ENCODE peak calls at places on chromosomes 2 and 18, in eight cellular contexts. One of them, this sample, is unnamed.

GRCh38 chr2:171057575-171057974 is 103.1 kb downstream of the TLK1 start:
- DNase-seq in type B pancreatic cell: no peak
- DNase-seq in posterior cingulate gyrus: no peak
- DNase-seq in activated CD4-positive, alpha-beta T cell treated with anti-CD3 and anti-CD28 coated beads for 4 hours: no peak
- DNase-seq in neural crest cell: no peak
- DNase-seq in GM12865: no peak
- DNase-seq in BJ: no peak
- DNase-seq in NCI-H146: no peak
- DNase-seq in this sample: no peak

GRCh38 chr2:28366496-28367282 is 26.0 kb upstream of the FOSL2 start:
- DNase-seq in type B pancreatic cell: no peak
- DNase-seq in posterior cingulate gyrus: peak
- DNase-seq in activated CD4-positive, alpha-beta T cell treated with anti-CD3 and anti-CD28 coated beads for 4 hours: peak
- DNase-seq in neural crest cell: no peak
- DNase-seq in GM12865: no peak
- DNase-seq in BJ: no peak
- DNase-seq in NCI-H146: no peak
- DNase-seq in this sample: no peak

GRCh38 chr2:208025814-208026184 is 472 bp upstream of the PLEKHM3 start:
- DNase-seq in type B pancreatic cell: no peak
- DNase-seq in posterior cingulate gyrus: peak
- DNase-seq in activated CD4-positive, alpha-beta T cell treated with anti-CD3 and anti-CD28 coated beads for 4 hours: peak
- DNase-seq in neural crest cell: no peak
- DNase-seq in GM12865: peak
- DNase-seq in BJ: no peak
- DNase-seq in NCI-H146: peak
- DNase-seq in this sample: peak

GRCh38 chr2:45778720-45779171 is 127.3 kb downstream of the PRKCE start:
- DNase-seq in type B pancreatic cell: no peak
- DNase-seq in posterior cingulate gyrus: no peak
- DNase-seq in activated CD4-positive, alpha-beta T cell treated with anti-CD3 and anti-CD28 coated beads for 4 hours: peak
- DNase-seq in neural crest cell: peak
- DNase-seq in GM12865: peak
- DNase-seq in BJ: no peak
- DNase-seq in NCI-H146: peak
- DNase-seq in this sample: peak

GRCh38 chr2:231674587-231675334 is 33.6 kb upstream of the PTMA start:
- DNase-seq in type B pancreatic cell: peak
- DNase-seq in posterior cingulate gyrus: no peak
- DNase-seq in activated CD4-positive, alpha-beta T cell treated with anti-CD3 and anti-CD28 coated beads for 4 hours: peak
- DNase-seq in neural crest cell: peak
- DNase-seq in GM12865: peak
- DNase-seq in BJ: no peak
- DNase-seq in NCI-H146: peak
- DNase-seq in this sample: peak

GRCh38 chr2:240467659-240468299 is 32.3 kb downstream of the GPC1 start:
- DNase-seq in type B pancreatic cell: no peak
- DNase-seq in posterior cingulate gyrus: peak
- DNase-seq in activated CD4-positive, alpha-beta T cell treated with anti-CD3 and anti-CD28 coated beads for 4 hours: no peak
- DNase-seq in neural crest cell: peak
- DNase-seq in GM12865: no peak
- DNase-seq in BJ: no peak
- DNase-seq in NCI-H146: no peak
- DNase-seq in this sample: no peak

GRCh38 chr18:9898792-9899549 is 13.2 kb downstream of the TXNDC2 start:
- DNase-seq in type B pancreatic cell: no peak
- DNase-seq in posterior cingulate gyrus: no peak
- DNase-seq in activated CD4-positive, alpha-beta T cell treated with anti-CD3 and anti-CD28 coated beads for 4 hours: no peak
- DNase-seq in neural crest cell: no peak
- DNase-seq in GM12865: no peak
- DNase-seq in BJ: no peak
- DNase-seq in NCI-H146: no peak
- DNase-seq in this sample: no peak

GRCh38 chr2:170530284-170530745 is 184.8 kb upstream of the SP5 start:
- DNase-seq in type B pancreatic cell: no peak
- DNase-seq in posterior cingulate gyrus: no peak
- DNase-seq in activated CD4-positive, alpha-beta T cell treated with anti-CD3 and anti-CD28 coated beads for 4 hours: no peak
- DNase-seq in neural crest cell: no peak
- DNase-seq in GM12865: no peak
- DNase-seq in BJ: no peak
- DNase-seq in NCI-H146: peak
- DNase-seq in this sample: peak

GRCh38 chr2:183284606-183285005 is 160.4 kb downstream of the NUP35 start:
- DNase-seq in type B pancreatic cell: no peak
- DNase-seq in posterior cingulate gyrus: no peak
- DNase-seq in activated CD4-positive, alpha-beta T cell treated with anti-CD3 and anti-CD28 coated beads for 4 hours: no peak
- DNase-seq in neural crest cell: no peak
- DNase-seq in GM12865: no peak
- DNase-seq in BJ: peak
- DNase-seq in NCI-H146: no peak
- DNase-seq in this sample: no peak

GRCh38 chr2:120977582-120978358 is 242.1 kb downstream of the GLI2 start:
- DNase-seq in type B pancreatic cell: no peak
- DNase-seq in posterior cingulate gyrus: no peak
- DNase-seq in activated CD4-positive, alpha-beta T cell treated with anti-CD3 and anti-CD28 coated beads for 4 hours: no peak
- DNase-seq in neural crest cell: no peak
- DNase-seq in GM12865: no peak
- DNase-seq in BJ: no peak
- DNase-seq in NCI-H146: no peak
- DNase-seq in this sample: no peak

GRCh38 chr2:2828774-2829368 is 497.8 kb upstream of the MYT1L start:
- DNase-seq in type B pancreatic cell: no peak
- DNase-seq in posterior cingulate gyrus: peak
- DNase-seq in activated CD4-positive, alpha-beta T cell treated with anti-CD3 and anti-CD28 coated beads for 4 hours: no peak
- DNase-seq in neural crest cell: no peak
- DNase-seq in GM12865: no peak
- DNase-seq in BJ: no peak
- DNase-seq in NCI-H146: peak
- DNase-seq in this sample: peak

GRCh38 chr2:143455317-143455716 is 326.1 kb downstream of the ARHGAP15 start:
- DNase-seq in type B pancreatic cell: no peak
- DNase-seq in posterior cingulate gyrus: no peak
- DNase-seq in activated CD4-positive, alpha-beta T cell treated with anti-CD3 and anti-CD28 coated beads for 4 hours: no peak
- DNase-seq in neural crest cell: no peak
- DNase-seq in GM12865: no peak
- DNase-seq in BJ: no peak
- DNase-seq in NCI-H146: no peak
- DNase-seq in this sample: no peak

GRCh38 chr2:52386433-52386832 is 1354.5 kb upstream of the NRXN1 start:
- DNase-seq in type B pancreatic cell: no peak
- DNase-seq in posterior cingulate gyrus: no peak
- DNase-seq in activated CD4-positive, alpha-beta T cell treated with anti-CD3 and anti-CD28 coated beads for 4 hours: no peak
- DNase-seq in neural crest cell: no peak
- DNase-seq in GM12865: no peak
- DNase-seq in BJ: no peak
- DNase-seq in NCI-H146: no peak
- DNase-seq in this sample: no peak

GRCh38 chr2:194769030-194769429 is 888.0 kb upstream of the SLC39A10 start:
- DNase-seq in type B pancreatic cell: no peak
- DNase-seq in posterior cingulate gyrus: no peak
- DNase-seq in activated CD4-positive, alpha-beta T cell treated with anti-CD3 and anti-CD28 coated beads for 4 hours: no peak
- DNase-seq in neural crest cell: no peak
- DNase-seq in GM12865: no peak
- DNase-seq in BJ: no peak
- DNase-seq in NCI-H146: no peak
- DNase-seq in this sample: no peak

GRCh38 chr2:236249066-236249465 is 15.1 kb downstream of the ASB18 start:
- DNase-seq in type B pancreatic cell: peak
- DNase-seq in posterior cingulate gyrus: no peak
- DNase-seq in activated CD4-positive, alpha-beta T cell treated with anti-CD3 and anti-CD28 coated beads for 4 hours: no peak
- DNase-seq in neural crest cell: no peak
- DNase-seq in GM12865: no peak
- DNase-seq in BJ: no peak
- DNase-seq in NCI-H146: no peak
- DNase-seq in this sample: no peak

GRCh38 chr18:76518543-76519155 is 23.6 kb upstream of the ZNF516 start:
- DNase-seq in type B pancreatic cell: no peak
- DNase-seq in posterior cingulate gyrus: no peak
- DNase-seq in activated CD4-positive, alpha-beta T cell treated with anti-CD3 and anti-CD28 coated beads for 4 hours: no peak
- DNase-seq in neural crest cell: peak
- DNase-seq in GM12865: peak
- DNase-seq in BJ: no peak
- DNase-seq in NCI-H146: peak
- DNase-seq in this sample: no peak

GRCh38 chr2:174586896-174587295 is 10.7 kb downstream of the WIPF1 start:
- DNase-seq in type B pancreatic cell: no peak
- DNase-seq in posterior cingulate gyrus: no peak
- DNase-seq in activated CD4-positive, alpha-beta T cell treated with anti-CD3 and anti-CD28 coated beads for 4 hours: no peak
- DNase-seq in neural crest cell: no peak
- DNase-seq in GM12865: no peak
- DNase-seq in BJ: no peak
- DNase-seq in NCI-H146: no peak
- DNase-seq in this sample: no peak

GRCh38 chr2:203887680-203888079 is 20.1 kb downstream of the CTLA4 start:
- DNase-seq in type B pancreatic cell: no peak
- DNase-seq in posterior cingulate gyrus: no peak
- DNase-seq in activated CD4-positive, alpha-beta T cell treated with anti-CD3 and anti-CD28 coated beads for 4 hours: no peak
- DNase-seq in neural crest cell: no peak
- DNase-seq in GM12865: no peak
- DNase-seq in BJ: no peak
- DNase-seq in NCI-H146: no peak
- DNase-seq in this sample: no peak

GRCh38 chr2:26805241-26805676 is 19.4 kb downstream of the CENPA start:
- DNase-seq in type B pancreatic cell: no peak
- DNase-seq in posterior cingulate gyrus: no peak
- DNase-seq in activated CD4-positive, alpha-beta T cell treated with anti-CD3 and anti-CD28 coated beads for 4 hours: no peak
- DNase-seq in neural crest cell: no peak
- DNase-seq in GM12865: no peak
- DNase-seq in BJ: peak
- DNase-seq in NCI-H146: no peak
- DNase-seq in this sample: no peak

GRCh38 chr2:168180914-168181313 is 66.5 kb downstream of the STK39 start:
- DNase-seq in type B pancreatic cell: no peak
- DNase-seq in posterior cingulate gyrus: no peak
- DNase-seq in activated CD4-positive, alpha-beta T cell treated with anti-CD3 and anti-CD28 coated beads for 4 hours: no peak
- DNase-seq in neural crest cell: no peak
- DNase-seq in GM12865: no peak
- DNase-seq in BJ: no peak
- DNase-seq in NCI-H146: peak
- DNase-seq in this sample: no peak

GRCh38 chr2:16082276-16082675 is 141.9 kb downstream of the MYCN start:
- DNase-seq in type B pancreatic cell: no peak
- DNase-seq in posterior cingulate gyrus: no peak
- DNase-seq in activated CD4-positive, alpha-beta T cell treated with anti-CD3 and anti-CD28 coated beads for 4 hours: no peak
- DNase-seq in neural crest cell: no peak
- DNase-seq in GM12865: no peak
- DNase-seq in BJ: no peak
- DNase-seq in NCI-H146: no peak
- DNase-seq in this sample: no peak

GRCh38 chr2:157444643-157445040 is 753 bp upstream of the CYTIP start:
- DNase-seq in type B pancreatic cell: no peak
- DNase-seq in posterior cingulate gyrus: no peak
- DNase-seq in activated CD4-positive, alpha-beta T cell treated with anti-CD3 and anti-CD28 coated beads for 4 hours: no peak
- DNase-seq in neural crest cell: no peak
- DNase-seq in GM12865: peak
- DNase-seq in BJ: no peak
- DNase-seq in NCI-H146: no peak
- DNase-seq in this sample: no peak